ENCODE peak calls at places on chromosome 4, in ten cellular contexts. I, W, F, A, Z, H, B, V, K and Q are unnamed samples.

GRCh38 chr4:186227221-186227620 is at the start of gene KLKB1:
- DNase-seq in K (peak), W (no peak), A (no peak), I (no peak), Z (no peak), F (no peak), V (no peak), B (no peak), H (no peak), Q (peak)

GRCh38 chr4:99714179-99714578 is 56.6 kb upstream of the C4orf54 start:
- DNase-seq in B (no peak), H (no peak), A (no peak), Z (no peak), W (no peak), I (no peak), F (no peak), V (no peak), K (no peak), Q (no peak)

GRCh38 chr4:2807571-2807970 is 14.7 kb downstream of the SH3BP2 start:
- DNase-seq in A (no peak), W (no peak), H (no peak), B (no peak), V (no peak), F (no peak), Z (no peak), K (no peak), I (no peak), Q (no peak)

GRCh38 chr4:161841759-161842158 is 322.0 kb downstream of the FSTL5 start:
- DNase-seq in Z (no peak), K (no peak), I (no peak), W (no peak), V (no peak), A (no peak), H (no peak), B (no peak), F (no peak), Q (no peak)

GRCh38 chr4:184816962-184817361 is 8.8 kb downstream of the ACSL1 start:
- DNase-seq in I (no peak), K (no peak), A (no peak), W (no peak), B (no peak), F (no peak), V (no peak), H (no peak), Z (no peak), Q (no peak)

GRCh38 chr4:45442466-45442865 is 681.4 kb downstream of the GABRG1 start:
- DNase-seq in F (peak), I (peak), Z (no peak), H (no peak), W (no peak), K (no peak), B (no peak), V (no peak), A (no peak), Q (no peak)

GRCh38 chr4:109614466-109614865 is 54.4 kb downstream of the MCUB start:
- DNase-seq in H (no peak), W (no peak), K (no peak), B (no peak), Z (no peak), A (no peak), F (no peak), V (no peak), I (no peak), Q (no peak)

GRCh38 chr4:168739851-168740250 is 243.0 kb downstream of the PALLD start:
- DNase-seq in W (no peak), K (no peak), A (no peak), V (no peak), H (no peak), B (no peak), I (no peak), Z (no peak), F (no peak), Q (no peak)

GRCh38 chr4:57320217-57320616 is 210.0 kb upstream of the IGFBP7 start:
- DNase-seq in Z (no peak), B (no peak), K (no peak), V (no peak), H (no peak), W (no peak), A (no peak), F (no peak), I (no peak), Q (no peak)

GRCh38 chr4:25457053-25457715 is 80.1 kb downstream of the ANAPC4 start:
- DNase-seq in K (peak), I (no peak), V (no peak), H (no peak), Z (no peak), W (no peak), F (no peak), B (no peak), A (no peak), Q (no peak)

GRCh38 chr4:105895609-105896460 is 564 bp downstream of the NPNT start:
- DNase-seq in F (peak), K (no peak), Z (no peak), H (peak), I (no peak), W (no peak), V (peak), A (no peak), B (no peak), Q (peak)

GRCh38 chr4:83855044-83855443 is 319.1 kb downstream of the GPAT3 start:
- DNase-seq in W (no peak), B (no peak), A (no peak), H (no peak), K (no peak), F (no peak), Z (no peak), I (no peak), V (no peak), Q (no peak)

GRCh38 chr4:1336079-1336478 is 10.9 kb upstream of the UVSSA start:
- DNase-seq in F (no peak), I (peak), V (no peak), H (no peak), B (no peak), K (no peak), A (no peak), Z (no peak), W (no peak), Q (no peak)

GRCh38 chr4:40630335-40631021 is 814 bp upstream of the RBM47 start:
- DNase-seq in A (no peak), B (no peak), F (peak), H (peak), W (peak), I (peak), K (no peak), Z (no peak), V (no peak), Q (peak)

GRCh38 chr4:6574747-6575502 is at the start of gene MAN2B2:
- DNase-seq in K (no peak), H (peak), A (peak), Z (peak), F (peak), W (peak), I (peak), V (peak), B (peak), Q (peak)

GRCh38 chr4:2583517-2583916 is 47.1 kb downstream of the FAM193A start:
- DNase-seq in W (no peak), I (no peak), A (no peak), F (no peak), H (no peak), V (no peak), Z (no peak), K (no peak), B (no peak), Q (no peak)

GRCh38 chr4:3039706-3040366 is 34.5 kb downstream of the HTT-AS start:
- DNase-seq in K (no peak), F (no peak), Z (no peak), V (no peak), I (no peak), A (no peak), H (no peak), W (no peak), B (no peak), Q (no peak)

GRCh38 chr4:164904336-164904735 is 27.4 kb downstream of the APELA start:
- DNase-seq in F (no peak), Z (no peak), K (no peak), W (no peak), I (no peak), V (no peak), B (no peak), A (no peak), H (no peak), Q (no peak)

GRCh38 chr4:13570916-13571315 is 26.6 kb upstream of the NKX3-2 start:
- DNase-seq in K (no peak), Z (no peak), B (no peak), W (no peak), F (no peak), I (no peak), V (no peak), H (no peak), A (no peak), Q (no peak)

GRCh38 chr4:186017801-186018200 is 51.2 kb upstream of the TLR3 start:
- DNase-seq in F (no peak), Z (no peak), H (no peak), A (no peak), B (no peak), V (no peak), I (no peak), K (no peak), W (no peak), Q (no peak)

GRCh38 chr4:188160406-188160805 is 21.2 kb downstream of the TRIML1 start:
- DNase-seq in I (no peak), W (peak), B (no peak), F (no peak), V (no peak), H (no peak), Z (no peak), K (no peak), A (no peak), Q (no peak)

GRCh38 chr4:128570380-128570779 is 239.1 kb upstream of the JADE1 start:
- DNase-seq in A (no peak), Z (no peak), K (no peak), F (no peak), W (peak), I (no peak), H (no peak), B (no peak), V (no peak), Q (no peak)

GRCh38 chr4:99366491-99366890 is 13.9 kb upstream of the ADH1C start:
- DNase-seq in F (no peak), B (no peak), V (no peak), H (no peak), W (no peak), Z (no peak), A (no peak), I (no peak), K (no peak), Q (no peak)

GRCh38 chr4:138182838-138183426 is 59.2 kb downstream of the SLC7A11 start:
- DNase-seq in B (no peak), F (peak), V (no peak), W (no peak), I (peak), A (no peak), Z (no peak), K (peak), H (no peak), Q (peak)

GRCh38 chr4:150385606-150386005 is 196.3 kb upstream of the MAB21L2 start:
- DNase-seq in F (peak), I (no peak), B (no peak), A (no peak), Z (no peak), W (no peak), K (no peak), H (no peak), V (no peak), Q (no peak)